ENCODE peak calls at places on chromosomes 2 and 18, in four cellular contexts. E is ovary, B is right lobe of liver, Q is BE2C. V is an unnamed sample. For H3K36me3, H3K27me3 and H3K4me1, the result is how much of the 10 kb centered on the place peaks cover.

GRCh38 chr2:88187927-88188326 is 17.8 kb downstream of the THNSL2 start:
- DNase-seq in B (no peak), E (no peak), Q (peak), V (no peak)

GRCh38 chr2:2325538-2325937 is 5.5 kb downstream of the MYT1L start:
- DNase-seq in E (no peak), B (no peak), Q (peak), V (no peak)

GRCh38 chr2:67489396-67489795 is 92.3 kb downstream of the ETAA1 start:
- DNase-seq in Q (no peak), E (no peak), B (no peak), V (no peak)

GRCh38 chr2:147600223-147600622 is 244.6 kb upstream of the ACVR2A start:
- DNase-seq in B (no peak), E (no peak), Q (no peak), V (no peak)

GRCh38 chr2:28589746-28590463 is 94.0 kb downstream of the PLB1 start:
- DNase-seq in B (no peak), E (no peak), Q (no peak), V (no peak)

GRCh38 chr18:36780748-36781147 is 48.1 kb downstream of the TPGS2 start:
- DNase-seq in B (no peak), E (no peak), Q (no peak), V (no peak)

GRCh38 chr2:220394433-220394832 is 767.0 kb downstream of the SLC4A3 start:
- DNase-seq in Q (no peak), B (no peak), E (no peak), V (no peak)

GRCh38 chr2:168118733-168119518 is 128.5 kb downstream of the STK39 start:
- DNase-seq in Q (peak), E (no peak), B (no peak), V (peak)

GRCh38 chr2:241257419-241258032 is 57.9 kb downstream of the HDLBP start:
- DNase-seq in B (no peak), E (no peak), Q (no peak), V (no peak)

GRCh38 chr2:139992078-139992477 is 1211.9 kb upstream of the NXPH2 start:
- DNase-seq in B (no peak), Q (no peak), E (no peak), V (no peak)

GRCh38 chr2:101305492-101306123 is 2.9 kb downstream of the RNF149 start:
- DNase-seq in Q (no peak), B (no peak), E (no peak), V (no peak)

GRCh38 chr2:173667415-173667814 is 297.8 kb downstream of the SP3 start:
- DNase-seq in E (no peak), B (no peak), Q (no peak), V (no peak)

GRCh38 chr2:207768891-207769596 is 662 bp downstream of the FZD5 start:
- DNase-seq in E (peak), B (no peak), Q (peak), V (no peak)

GRCh38 chr18:75157851-75158250 is 51.1 kb downstream of the PTGR3 start:
- DNase-seq in Q (no peak), E (no peak), B (no peak), V (no peak)

GRCh38 chr2:121748202-121748601 is 7.2 kb upstream of the TSN start:
- DNase-seq in B (no peak), E (no peak), Q (peak), V (no peak)

GRCh38 chr18:26046419-26047077 is 43.9 kb downstream of the SS18 start:
- DNase-seq in Q (no peak), E (no peak), B (no peak), V (no peak)

GRCh38 chr2:45380131-45380836 is 230.8 kb downstream of the SRBD1 start:
- DNase-seq in Q (no peak), B (no peak), E (no peak), V (no peak)

GRCh38 chr2:20648207-20648606 is 2.7 kb downstream of the HS1BP3 start:
- DNase-seq in B (peak), E (no peak), Q (no peak), V (peak)

GRCh38 chr18:39872566-39872965 is 2082.5 kb upstream of the PIK3C3 start:
- DNase-seq in E (no peak), B (no peak), Q (no peak), V (no peak)

GRCh38 chr18:49520661-49521145 is 33.7 kb upstream of the C18orf32 start:
- DNase-seq in Q (no peak), E (no peak), B (no peak), V (no peak)

GRCh38 chr18:42328931-42329330 is 373.9 kb downstream of the PIK3C3 start:
- DNase-seq in B (no peak), Q (no peak), E (no peak), V (no peak)

GRCh38 chr18:6929370-6930102 is 188.1 kb downstream of the LAMA1 start:
- DNase-seq in B (no peak), Q (peak), E (no peak), V (no peak)

GRCh38 chr2:213649176-213649575 is 364.9 kb downstream of the SPAG16 start:
- DNase-seq in B (no peak), Q (no peak), E (no peak), V (no peak)

GRCh38 chr2:68251855-68252406 is 401 bp downstream of the PPP3R1 start:
- DNase-seq in B (peak), E (peak), Q (peak), V (peak)

GRCh38 chr2:55175254-55176093 is 56.6 kb downstream of the CLHC1 start:
- DNase-seq in E (no peak), Q (no peak), B (no peak), V (peak)

GRCh38 chr2:10356459-10356851 is 53.8 kb downstream of the HPCAL1 start:
- DNase-seq in Q (no peak), E (no peak), B (no peak), V (no peak)

GRCh38 chr2:187057466-187057865 is 208.5 kb upstream of the ZSWIM2 start:
- DNase-seq in B (no peak), E (no peak), Q (no peak), V (no peak)

GRCh38 chr2:25000503-25001328 is 29.0 kb upstream of the DNAJC27 start:
- DNase-seq in Q (peak), E (no peak), B (no peak), V (no peak)

GRCh38 chr2:33583194-33583938 is 15.7 kb downstream of the FAM98A start:
- DNase-seq in E (no peak), Q (peak), B (no peak), V (peak)

GRCh38 chr2:208252766-208253492 is 1.9 kb downstream of the IDH1 start:
- DNase-seq in B (no peak), Q (no peak), E (no peak), V (no peak)

GRCh38 chr18:65498605-65499004 is 252.2 kb upstream of the CDH7 start:
- DNase-seq in B (no peak), Q (no peak), E (no peak), V (no peak)

GRCh38 chr2:112821142-112821541 is 15.4 kb downstream of the IL1B start:
- DNase-seq in B (no peak), E (no peak), Q (no peak), V (no peak)

GRCh38 chr2:117553448-117553847 is 261.0 kb upstream of the DDX18 start:
- DNase-seq in Q (no peak), B (no peak), E (no peak), V (no peak)

GRCh38 chr18:51107594-51108305 is 77.7 kb downstream of the SMAD4 start:
- DNase-seq in B (no peak), Q (no peak), E (no peak), V (no peak)

GRCh38 chr2:241047253-241048010 is 49.0 kb downstream of the SNED1 start:
- DNase-seq in B (no peak), Q (no peak), E (no peak), V (no peak)

GRCh38 chr2:111135910-111136297 is 15.2 kb downstream of the BCL2L11 start:
- DNase-seq in E (no peak), B (peak), Q (peak), V (no peak)

GRCh38 chr2:215522237-215522636 is 86.4 kb upstream of the FN1 start:
- DNase-seq in Q (no peak), E (no peak), B (no peak), V (no peak)

GRCh38 chr2:58054264-58054663 is 7.7 kb downstream of the VRK2 start:
- DNase-seq in Q (no peak), E (no peak), B (no peak), V (no peak)

GRCh38 chr2:12957251-12957650 is 240.5 kb downstream of the TRIB2 start:
- DNase-seq in B (no peak), Q (no peak), E (no peak), V (no peak)

GRCh38 chr2:197480165-197481036 is 19.2 kb downstream of the HSPD1 start:
- DNase-seq in Q (no peak), B (no peak), E (no peak), V (no peak)

GRCh38 chr2:197487385-197487784 is 12.3 kb downstream of the HSPD1 start:
- DNase-seq in B (no peak), E (no peak), Q (no peak), V (no peak)

GRCh38 chr2:197486175-197486574 is 13.5 kb downstream of the HSPD1 start:
- DNase-seq in E (no peak), Q (no peak), B (no peak), V (no peak)
- H3K36me3 ChIP-seq in E (under half), Q (half or more), B (under half), V (under half)

GRCh38 chr2:96817882-96818281 is 1.8 kb downstream of the CNNM3 start:
- DNase-seq in E (no peak), Q (no peak), B (no peak), V (no peak)

GRCh38 chr2:96816836-96817702 is 1.0 kb downstream of the CNNM3 start:
- DNase-seq in B (peak), Q (no peak), E (no peak), V (no peak)

GRCh38 chr2:96811916-96812315 is 4.2 kb upstream of the CNNM3 start:
- DNase-seq in Q (no peak), E (no peak), B (no peak), V (no peak)

GRCh38 chr2:96816127-96816835 is at the start of gene CNNM3:
- DNase-seq in B (peak), E (peak), Q (peak), V (peak)

GRCh38 chr2:96815326-96816126 is 542 bp upstream of the CNNM3 start:
- DNase-seq in Q (no peak), B (peak), E (no peak), V (no peak)
- H3K27me3 ChIP-seq in Q (under half), B (under half), E (under half), V (under half)

GRCh38 chr2:237864030-237864931 is 4.9 kb downstream of the RAMP1 start:
- DNase-seq in E (peak), Q (no peak), B (no peak), V (no peak)
- H3K4me1 ChIP-seq in E (under half), Q (under half), B (under half), V (under half)

GRCh38 chr2:85399183-85399455 is 11.0 kb downstream of the CAPG start:
- DNase-seq in Q (no peak), E (no peak), B (no peak), V (no peak)
- H3K36me3 ChIP-seq in Q (under half), E (under half), B (under half), V (under half)

GRCh38 chr2:124149571-124149970 is 124.5 kb downstream of the CNTNAP5 start:
- DNase-seq in E (no peak), Q (no peak), B (no peak), V (no peak)

GRCh38 chr2:124145982-124146381 is 120.9 kb downstream of the CNTNAP5 start:
- DNase-seq in E (no peak), Q (no peak), B (no peak), V (no peak)

GRCh38 chr2:124147552-124147951 is 122.5 kb downstream of the CNTNAP5 start:
- DNase-seq in B (peak), E (no peak), Q (no peak), V (no peak)
- H3K27me3 ChIP-seq in B (under half), E (under half), Q (under half), V (under half)

GRCh38 chr2:237867465-237867864 is 8.0 kb downstream of the RAMP1 start:
- DNase-seq in B (no peak), E (no peak), Q (no peak), V (no peak)

GRCh38 chr2:237870754-237871651 is 11.6 kb downstream of the RAMP1 start:
- DNase-seq in Q (peak), B (no peak), E (no peak), V (no peak)

GRCh38 chr2:237868631-237869356 is 9.4 kb downstream of the RAMP1 start:
- DNase-seq in B (no peak), Q (no peak), E (no peak), V (no peak)

GRCh38 chr2:237870126-237870525 is 10.7 kb downstream of the RAMP1 start:
- DNase-seq in B (no peak), E (no peak), Q (no peak), V (no peak)

GRCh38 chr2:237869357-237870102 is 10.1 kb downstream of the RAMP1 start:
- DNase-seq in Q (no peak), B (no peak), E (no peak), V (no peak)
- H3K4me1 ChIP-seq in Q (under half), B (under half), E (under half), V (under half)

GRCh38 chr2:231336700-231337099 is 58.8 kb upstream of the B3GNT7 start:
- DNase-seq in Q (no peak), E (no peak), B (no peak), V (no peak)
- H3K36me3 ChIP-seq in Q (under half), E (under half), B (under half), V (under half)

V was measured in CD8-positive, alpha-beta memory T cell.